ENCODE peak calls at places on chromosomes 3 and 15, in four cellular contexts. D is cardiac muscle cell, R is endodermal cell, T is coronary artery. E is an unnamed sample.

GRCh38 chr3:36697397-36698001 is 66.9 kb downstream of the DCLK3 start:
- DNase-seq in D (no peak), R (peak), T (no peak), E (no peak)

GRCh38 chr15:93072440-93073394 is 16.3 kb downstream of the RGMA start:
- DNase-seq in D (peak), R (peak), T (no peak), E (peak)

GRCh38 chr3:156762631-156763185 is 63.4 kb upstream of the LEKR1 start:
- DNase-seq in D (peak), R (no peak), T (no peak), E (no peak)

GRCh38 chr3:45020534-45020933 is 5.6 kb upstream of the CLEC3B start:
- DNase-seq in D (no peak), R (no peak), T (no peak), E (no peak)

GRCh38 chr3:126293370-126294082 is 63.7 kb downstream of the KLF15 start:
- DNase-seq in D (peak), R (peak), T (no peak), E (peak)

GRCh38 chr15:62153228-62153627 is 11.9 kb downstream of the C2CD4B start:
- DNase-seq in D (no peak), R (no peak), T (no peak), E (no peak)

GRCh38 chr3:129517516-129517915 is 10.9 kb upstream of the RHO start:
- DNase-seq in D (no peak), R (no peak), T (no peak), E (no peak)

GRCh38 chr15:58593870-58594269 is 155.6 kb downstream of the ADAM10 start:
- DNase-seq in D (no peak), R (no peak), T (no peak), E (no peak)

GRCh38 chr3:19155375-19155774 is 7.1 kb downstream of the KCNH8 start:
- DNase-seq in D (no peak), R (no peak), T (no peak), E (no peak)
- H3K27ac ChIP-seq in D (no peak), R (no peak), T (no peak), E (no peak)

GRCh38 chr3:178510496-178510895 is 25.7 kb upstream of the KCNMB2 start:
- DNase-seq in D (no peak), R (no peak), T (no peak), E (no peak)

GRCh38 chr3:178512627-178513026 is 23.6 kb upstream of the KCNMB2 start:
- DNase-seq in D (no peak), R (no peak), T (no peak), E (no peak)

GRCh38 chr3:178517665-178518366 is 18.4 kb upstream of the KCNMB2 start:
- DNase-seq in D (no peak), R (no peak), T (no peak), E (no peak)

GRCh38 chr3:178514411-178514800 is 21.8 kb upstream of the KCNMB2 start:
- DNase-seq in D (no peak), R (no peak), T (no peak), E (no peak)

GRCh38 chr3:178513539-178514410 is 22.5 kb upstream of the KCNMB2 start:
- DNase-seq in D (peak), R (no peak), T (no peak), E (no peak)
- H3K27ac ChIP-seq in D (no peak), R (no peak), T (no peak), E (no peak)

DNA sequence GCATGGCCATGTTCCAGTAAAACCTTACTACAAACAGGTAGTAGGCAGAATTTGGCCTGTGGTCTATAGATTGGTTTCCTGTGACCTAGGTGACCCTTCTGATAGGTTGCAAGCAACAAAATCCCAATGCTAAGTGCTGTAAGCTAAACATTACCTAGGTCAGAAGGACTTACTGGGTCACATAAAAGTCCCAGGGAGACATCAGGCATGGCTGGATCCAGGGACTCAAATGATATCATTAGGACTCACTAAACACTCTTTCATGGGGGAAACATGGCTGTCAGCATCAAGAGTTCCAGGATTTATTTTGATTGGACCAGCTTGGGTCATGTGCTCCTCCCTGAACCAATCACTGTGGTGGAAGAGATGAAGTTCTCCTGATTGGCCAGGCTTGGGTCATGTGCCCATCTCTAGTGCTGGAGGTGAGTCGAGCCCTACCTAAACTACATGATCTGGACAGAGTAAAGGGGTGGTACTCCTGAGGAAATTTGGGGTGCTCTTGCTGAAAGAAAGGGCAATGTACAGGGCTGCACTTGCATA is 16.8 kb upstream of the SLC6A1 start:
- DNase-seq in D (no peak), R (no peak), T (no peak), E (no peak)
- H3K27ac ChIP-seq in D (no peak), R (no peak), T (no peak), E (no peak)

GRCh38 chr15:36809380-36809779 is 230.0 kb downstream of the CDIN1 start:
- DNase-seq in D (no peak), R (no peak), T (no peak), E (no peak)
- H3K27ac ChIP-seq in D (peak), R (no peak), T (no peak), E (no peak)

DNA sequence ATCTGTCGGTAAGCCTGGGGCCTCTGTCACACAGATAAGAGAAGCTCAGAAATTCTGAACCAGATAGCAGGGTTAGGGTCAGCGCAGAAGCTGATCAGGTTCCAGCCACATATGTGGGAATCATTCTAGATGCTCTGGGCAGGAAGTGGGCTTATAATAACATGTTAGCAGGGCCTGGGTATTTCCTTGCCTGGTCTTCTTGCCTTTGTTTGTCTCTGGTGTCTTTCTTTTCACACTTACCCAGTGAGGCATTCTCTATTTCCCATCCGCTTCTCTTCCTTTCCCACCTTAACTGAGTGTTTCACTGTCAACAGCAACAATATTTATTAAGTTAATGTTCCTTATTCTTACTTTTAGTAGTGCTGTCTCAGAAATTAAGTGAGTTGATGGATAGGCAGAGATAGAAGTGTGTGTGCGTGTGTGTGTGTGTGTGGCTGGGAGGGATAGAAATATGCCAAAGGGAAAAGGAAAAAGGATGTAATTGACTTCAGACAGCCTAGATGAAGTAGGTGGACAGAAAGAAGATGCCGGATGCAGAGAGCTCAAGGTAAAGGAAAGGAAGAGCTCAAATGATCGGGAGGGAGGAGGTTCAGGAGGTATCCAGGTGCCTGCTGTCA is 2.0 kb downstream of the PLA1A start:
- DNase-seq in D (no peak), R (no peak), T (no peak), E (no peak)
- H3K27ac ChIP-seq in D (no peak), R (no peak), T (no peak), E (peak)

GRCh38 chr3:111210866-111211564 is 139.4 kb downstream of the NECTIN3 start:
- DNase-seq in D (no peak), R (peak), T (no peak), E (no peak)
- H3K27ac ChIP-seq in D (no peak), R (no peak), T (no peak), E (no peak)

GRCh38 chr3:125001557-125002413 is 54.0 kb downstream of the HEG1 start:
- DNase-seq in D (no peak), R (no peak), T (no peak), E (no peak)

GRCh38 chr3:125000661-125001060 is 55.1 kb downstream of the HEG1 start:
- DNase-seq in D (no peak), R (no peak), T (no peak), E (no peak)

GRCh38 chr3:125003369-125003853 is 52.4 kb downstream of the HEG1 start:
- DNase-seq in D (peak), R (no peak), T (no peak), E (no peak)

GRCh38 chr3:125002834-125003368 is 52.9 kb downstream of the HEG1 start:
- DNase-seq in D (no peak), R (no peak), T (no peak), E (no peak)

GRCh38 chr3:125002414-125002811 is 53.4 kb downstream of the HEG1 start:
- DNase-seq in D (no peak), R (no peak), T (no peak), E (no peak)
- H3K27ac ChIP-seq in D (peak), R (peak), T (no peak), E (peak)

DNA sequence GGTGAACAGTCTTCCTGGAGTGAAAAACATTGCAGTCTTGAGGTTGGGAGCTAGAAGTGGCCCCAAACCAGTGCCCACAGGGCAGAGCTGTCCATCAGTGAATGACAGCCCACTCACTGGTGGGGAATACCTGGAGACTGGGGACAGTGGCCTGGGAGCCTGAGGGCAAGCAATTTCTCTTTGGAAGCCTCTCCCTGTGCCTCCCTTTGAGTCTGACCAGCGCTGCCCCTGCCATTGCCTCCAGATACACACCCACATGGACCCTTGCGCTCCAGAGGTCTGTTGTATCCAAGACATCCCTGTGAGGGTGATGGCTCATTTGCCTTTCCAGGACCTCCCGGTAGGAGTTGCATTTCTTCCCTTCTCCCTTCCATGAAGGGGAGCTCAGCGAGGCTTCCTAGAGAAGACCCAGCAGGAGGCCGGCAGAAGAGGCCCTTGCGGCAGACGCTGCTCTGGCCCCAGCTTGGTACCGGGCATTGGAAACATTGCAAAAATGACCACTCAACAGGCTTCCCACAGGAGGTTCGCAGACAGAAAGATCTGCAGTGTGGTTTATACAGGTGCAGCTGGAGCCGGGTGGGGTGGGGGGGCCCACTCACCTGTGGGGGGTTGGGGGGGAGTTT is 38.5 kb downstream of the KLF13 start:
- DNase-seq in D (no peak), R (no peak), T (no peak), E (no peak)
- H3K27ac ChIP-seq in D (peak), R (no peak), T (peak), E (peak)

GRCh38 chr3:170295586-170295985 is 61.9 kb upstream of the SKIL start:
- DNase-seq in D (no peak), R (no peak), T (no peak), E (no peak)
- H3K27ac ChIP-seq in D (no peak), R (no peak), T (no peak), E (no peak)

DNA sequence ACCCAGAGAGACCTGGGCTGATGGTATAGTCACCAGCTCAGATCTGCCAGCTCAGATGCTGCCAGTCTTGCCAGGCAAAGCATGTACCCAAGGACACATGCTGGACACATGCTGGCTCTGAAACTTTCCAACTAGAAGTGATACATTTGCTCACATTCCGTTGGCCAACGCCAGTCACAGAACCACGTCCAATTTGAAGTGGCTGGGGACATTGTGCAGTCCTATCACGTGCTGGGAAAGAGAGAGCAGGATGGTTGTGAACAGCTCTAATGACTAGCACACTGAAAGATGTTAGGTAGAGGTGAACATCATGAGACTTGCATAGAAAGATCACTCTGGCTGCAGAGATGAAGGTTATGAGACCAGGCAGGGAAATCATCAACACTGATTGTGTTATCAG is 308.5 kb upstream of the ROPN1 start:
- DNase-seq in D (no peak), R (no peak), T (no peak), E (no peak)
- H3K27ac ChIP-seq in D (no peak), R (no peak), T (no peak), E (no peak)

E was measured in upper lobe of left lung.